ENCODE peak calls at places on chromosomes 12 and 14, in four cellular contexts. H is Kasumi-1, U is breast epithelium, V is fibroblast of gingiva. Q is an unnamed sample.

GRCh38 chr14:88316521-88316920 is 6.5 kb downstream of the KCNK10 start:
- DNase-seq in H (no peak), U (no peak), V (no peak), Q (no peak)

GRCh38 chr14:54369343-54369742 is 27.5 kb upstream of the CDKN3 start:
- DNase-seq in H (no peak), U (no peak), V (no peak), Q (no peak)

GRCh38 chr12:113231275-113232231 is 10.3 kb downstream of the TPCN1 start:
- DNase-seq in H (no peak), U (no peak), V (no peak), Q (no peak)

GRCh38 chr12:101642115-101643067 is 47.6 kb downstream of the MYBPC1 start:
- DNase-seq in H (no peak), U (no peak), V (no peak), Q (peak)

GRCh38 chr14:72652179-72652578 is 241.7 kb downstream of the DPF3 start:
- DNase-seq in H (no peak), U (no peak), V (no peak), Q (no peak)

GRCh38 chr14:100440207-100440631 is 117.1 kb downstream of the SLC25A47 start:
- DNase-seq in H (no peak), U (peak), V (peak), Q (peak)

GRCh38 chr12:58847876-58848600 is 72.3 kb downstream of the LRIG3 start:
- DNase-seq in H (no peak), U (no peak), V (no peak), Q (no peak)

GRCh38 chr12:45433441-45433868 is 217.6 kb downstream of the ANO6 start:
- DNase-seq in H (no peak), U (no peak), V (no peak), Q (no peak)

GRCh38 chr14:104291123-104292000 is 153.0 kb downstream of the KIF26A start:
- DNase-seq in H (no peak), U (no peak), V (no peak), Q (peak)

GRCh38 chr14:26163761-26164160 is 434.1 kb downstream of the NOVA1 start:
- DNase-seq in H (peak), U (no peak), V (peak), Q (no peak)